ENCODE peak calls at places on chromosomes 1 and 21, in six cellular contexts. X, E, W, R, H and N are unnamed samples.

GRCh38 chr1:93716974-93717373 is 35.3 kb upstream of the BCAR3 start:
- DNase-seq in W (no peak), H (no peak), R (no peak), X (no peak), E (no peak), N (no peak)

GRCh38 chr1:221032616-221033342 is 153.5 kb downstream of the HLX start:
- DNase-seq in R (peak; percentile 35), E (no peak), W (no peak), H (no peak), X (no peak), N (no peak)

GRCh38 chr1:231376101-231376500 is 38.0 kb downstream of the SPRTN start:
- DNase-seq in E (no peak), X (no peak), H (no peak), R (no peak), W (no peak), N (no peak)

GRCh38 chr1:226425431-226426031 is 17.6 kb upstream of the PARP1 start:
- DNase-seq in X (no peak), W (no peak), E (peak; percentile 35), H (no peak), R (no peak), N (no peak)

GRCh38 chr1:167864392-167864992 is 49.4 kb downstream of the ADCY10 start:
- DNase-seq in X (no peak), R (no peak), E (no peak), H (no peak), W (no peak), N (no peak)

GRCh38 chr1:232922475-232922874 is 27.9 kb upstream of the NTPCR start:
- DNase-seq in E (no peak), H (no peak), W (no peak), R (no peak), X (no peak), N (no peak)

GRCh38 chr1:41754540-41754939 is 164.2 kb downstream of the HIVEP3 start:
- DNase-seq in W (no peak), E (peak; percentile 9), H (no peak), X (no peak), R (no peak), N (no peak)

GRCh38 chr1:37471345-37472231 is 2.8 kb upstream of the ZC3H12A start:
- DNase-seq in E (no peak), R (peak; percentile 55), H (peak; percentile 79), W (no peak), X (peak; percentile 44), N (peak; percentile 71)

GRCh38 chr21:15992171-15992570 is 262.4 kb downstream of the USP25 start:
- DNase-seq in E (no peak), H (no peak), W (no peak), R (no peak), X (no peak), N (no peak)

GRCh38 chr1:182890927-182891610 is 51.9 kb downstream of the DHX9 start:
- DNase-seq in E (no peak), W (no peak), H (no peak), R (no peak), X (no peak), N (no peak)

GRCh38 chr1:98143403-98143802 is 222.6 kb upstream of the DPYD start:
- DNase-seq in H (no peak), W (no peak), X (no peak), E (no peak), R (no peak), N (no peak)

GRCh38 chr1:197775282-197776262 is at the start of gene DENND1B:
- DNase-seq in H (peak; percentile 83), E (peak; percentile 84), R (peak; percentile 65), W (peak; percentile 67), X (peak; percentile 83), N (peak; percentile 52)

GRCh38 chr1:112435448-112435847 is 39.4 kb downstream of the CTTNBP2NL start:
- DNase-seq in H (no peak), E (no peak), W (no peak), R (no peak), X (no peak), N (no peak)

GRCh38 chr1:164706596-164706995 is 147.6 kb downstream of the PBX1 start:
- DNase-seq in W (no peak), R (no peak), E (no peak), X (no peak), H (no peak), N (no peak)

GRCh38 chr1:12359734-12360133 is 129.9 kb downstream of the VPS13D start:
- DNase-seq in R (no peak), W (no peak), H (no peak), X (no peak), E (no peak), N (no peak)

GRCh38 chr1:175810305-175810704 is 66.9 kb upstream of the TNR start:
- DNase-seq in H (no peak), X (no peak), E (no peak), W (no peak), R (no peak), N (no peak)

GRCh38 chr1:206739411-206740076 is 31.0 kb upstream of the IL19 start:
- DNase-seq in X (no peak), E (no peak), W (no peak), H (no peak), R (no peak), N (no peak)

GRCh38 chr1:179775009-179775408 is 31.9 kb downstream of the FAM163A start:
- DNase-seq in X (no peak), R (no peak), E (no peak), H (no peak), W (no peak), N (no peak)

GRCh38 chr1:221874285-221875003 is 132.6 kb upstream of the DUSP10 start:
- DNase-seq in W (no peak), H (no peak), R (no peak), E (no peak), X (no peak), N (no peak)

GRCh38 chr1:161381707-161382106 is 14.0 kb upstream of the CFAP126 start:
- DNase-seq in H (no peak), E (no peak), R (no peak), W (no peak), X (no peak), N (no peak)

GRCh38 chr1:13499422-13499821 is 14.4 kb downstream of the LRRC38 start:
- DNase-seq in W (no peak), R (no peak), H (no peak), E (no peak), X (no peak), N (no peak)

GRCh38 chr1:43639990-43640794 is 9.8 kb upstream of the KDM4A start:
- DNase-seq in R (no peak), X (no peak), E (no peak), H (no peak), W (no peak), N (no peak)

GRCh38 chr1:48616710-48617109 is 144.7 kb upstream of the SPATA6 start:
- DNase-seq in H (no peak), X (no peak), R (no peak), W (no peak), E (no peak), N (no peak)